ENCODE peak calls at places on chromosome 6, in nine cellular contexts. One of them, this sample, is unnamed.
A peak's percentile ranks its signal among the peaks of the same experiment; 100 is the strongest.

GRCh38 chr6:156351346-156351966 is 425.7 kb upstream of the ARID1B start:
- ATAC-seq in lung: no peak
- ATAC-seq in T-helper 17 cell: no peak
- ATAC-seq in naive thymus-derived CD8-positive, alpha-beta T cell: no peak
- ATAC-seq in DND-41: no peak
- ATAC-seq in Right ventricle myocardium superior: no peak
- ATAC-seq in activated naive CD8-positive, alpha-beta T cell treated with anti-CD3 and anti-CD28 coated beads, Interleukin-2, amount 10 ng/mL, durations not matched to agents 7 days and 5 days: no peak
- ATAC-seq in stimulated activated naive CD8-positive, alpha-beta T cell treated with anti-CD3 and anti-CD28 coated beads, Interleukin-15, amount 100 ng/mL, for 72 hours: no peak
- ATAC-seq in natural killer cell: no peak
- ATAC-seq in this sample: no peak

GRCh38 chr6:149212892-149213786 is 104.4 kb upstream of the TAB2 start:
- ATAC-seq in T-helper 17 cell: peak; percentile 41
- ATAC-seq in natural killer cell: no peak
- ATAC-seq in stimulated activated naive CD8-positive, alpha-beta T cell treated with anti-CD3 and anti-CD28 coated beads, Interleukin-15, amount 100 ng/mL, for 72 hours: peak; percentile 60
- ATAC-seq in DND-41: no peak
- ATAC-seq in Right ventricle myocardium superior: no peak
- ATAC-seq in lung: no peak
- ATAC-seq in activated naive CD8-positive, alpha-beta T cell treated with anti-CD3 and anti-CD28 coated beads, Interleukin-2, amount 10 ng/mL, durations not matched to agents 7 days and 5 days: no peak
- ATAC-seq in naive thymus-derived CD8-positive, alpha-beta T cell: no peak
- ATAC-seq in this sample: no peak

GRCh38 chr6:163835772-163836171 is 421.3 kb downstream of the QKI start:
- ATAC-seq in natural killer cell: no peak
- ATAC-seq in naive thymus-derived CD8-positive, alpha-beta T cell: no peak
- ATAC-seq in stimulated activated naive CD8-positive, alpha-beta T cell treated with anti-CD3 and anti-CD28 coated beads, Interleukin-15, amount 100 ng/mL, for 72 hours: no peak
- ATAC-seq in DND-41: no peak
- ATAC-seq in lung: no peak
- ATAC-seq in activated naive CD8-positive, alpha-beta T cell treated with anti-CD3 and anti-CD28 coated beads, Interleukin-2, amount 10 ng/mL, durations not matched to agents 7 days and 5 days: no peak
- ATAC-seq in T-helper 17 cell: no peak
- ATAC-seq in Right ventricle myocardium superior: peak; percentile 62
- ATAC-seq in this sample: no peak

GRCh38 chr6:42260972-42261371 is 43.3 kb upstream of the MRPS10 start:
- ATAC-seq in naive thymus-derived CD8-positive, alpha-beta T cell: peak; percentile 79
- ATAC-seq in natural killer cell: peak; percentile 70
- ATAC-seq in DND-41: peak; percentile 83
- ATAC-seq in Right ventricle myocardium superior: peak; percentile 77
- ATAC-seq in T-helper 17 cell: peak; percentile 52
- ATAC-seq in stimulated activated naive CD8-positive, alpha-beta T cell treated with anti-CD3 and anti-CD28 coated beads, Interleukin-15, amount 100 ng/mL, for 72 hours: peak; percentile 82
- ATAC-seq in lung: no peak
- ATAC-seq in activated naive CD8-positive, alpha-beta T cell treated with anti-CD3 and anti-CD28 coated beads, Interleukin-2, amount 10 ng/mL, durations not matched to agents 7 days and 5 days: peak; percentile 65
- ATAC-seq in this sample: peak; percentile 11

GRCh38 chr6:134435814-134436280 is 117.9 kb upstream of the SGK1 start:
- ATAC-seq in activated naive CD8-positive, alpha-beta T cell treated with anti-CD3 and anti-CD28 coated beads, Interleukin-2, amount 10 ng/mL, durations not matched to agents 7 days and 5 days: peak; percentile 11
- ATAC-seq in natural killer cell: no peak
- ATAC-seq in stimulated activated naive CD8-positive, alpha-beta T cell treated with anti-CD3 and anti-CD28 coated beads, Interleukin-15, amount 100 ng/mL, for 72 hours: peak; percentile 4
- ATAC-seq in DND-41: no peak
- ATAC-seq in T-helper 17 cell: peak; percentile 37
- ATAC-seq in Right ventricle myocardium superior: no peak
- ATAC-seq in lung: no peak
- ATAC-seq in naive thymus-derived CD8-positive, alpha-beta T cell: no peak
- ATAC-seq in this sample: peak; percentile 5

GRCh38 chr6:6973721-6974120 is 134.0 kb upstream of the RREB1 start:
- ATAC-seq in Right ventricle myocardium superior: no peak
- ATAC-seq in DND-41: no peak
- ATAC-seq in naive thymus-derived CD8-positive, alpha-beta T cell: no peak
- ATAC-seq in natural killer cell: no peak
- ATAC-seq in lung: no peak
- ATAC-seq in stimulated activated naive CD8-positive, alpha-beta T cell treated with anti-CD3 and anti-CD28 coated beads, Interleukin-15, amount 100 ng/mL, for 72 hours: no peak
- ATAC-seq in activated naive CD8-positive, alpha-beta T cell treated with anti-CD3 and anti-CD28 coated beads, Interleukin-2, amount 10 ng/mL, durations not matched to agents 7 days and 5 days: no peak
- ATAC-seq in T-helper 17 cell: no peak
- ATAC-seq in this sample: no peak

GRCh38 chr6:12249516-12250394 is 40.4 kb upstream of the EDN1 start:
- ATAC-seq in stimulated activated naive CD8-positive, alpha-beta T cell treated with anti-CD3 and anti-CD28 coated beads, Interleukin-15, amount 100 ng/mL, for 72 hours: no peak
- ATAC-seq in lung: no peak
- ATAC-seq in natural killer cell: no peak
- ATAC-seq in DND-41: no peak
- ATAC-seq in Right ventricle myocardium superior: no peak
- ATAC-seq in naive thymus-derived CD8-positive, alpha-beta T cell: no peak
- ATAC-seq in T-helper 17 cell: no peak
- ATAC-seq in activated naive CD8-positive, alpha-beta T cell treated with anti-CD3 and anti-CD28 coated beads, Interleukin-2, amount 10 ng/mL, durations not matched to agents 7 days and 5 days: no peak
- ATAC-seq in this sample: no peak

GRCh38 chr6:81241717-81242116 is 510.8 kb downstream of the TENT5A start:
- ATAC-seq in lung: no peak
- ATAC-seq in stimulated activated naive CD8-positive, alpha-beta T cell treated with anti-CD3 and anti-CD28 coated beads, Interleukin-15, amount 100 ng/mL, for 72 hours: no peak
- ATAC-seq in natural killer cell: no peak
- ATAC-seq in DND-41: peak; percentile 40
- ATAC-seq in Right ventricle myocardium superior: peak; percentile 71
- ATAC-seq in activated naive CD8-positive, alpha-beta T cell treated with anti-CD3 and anti-CD28 coated beads, Interleukin-2, amount 10 ng/mL, durations not matched to agents 7 days and 5 days: no peak
- ATAC-seq in naive thymus-derived CD8-positive, alpha-beta T cell: no peak
- ATAC-seq in T-helper 17 cell: no peak
- ATAC-seq in this sample: no peak

GRCh38 chr6:43937236-43938177 is 167.5 kb downstream of the VEGFA start:
- ATAC-seq in naive thymus-derived CD8-positive, alpha-beta T cell: no peak
- ATAC-seq in activated naive CD8-positive, alpha-beta T cell treated with anti-CD3 and anti-CD28 coated beads, Interleukin-2, amount 10 ng/mL, durations not matched to agents 7 days and 5 days: no peak
- ATAC-seq in stimulated activated naive CD8-positive, alpha-beta T cell treated with anti-CD3 and anti-CD28 coated beads, Interleukin-15, amount 100 ng/mL, for 72 hours: no peak
- ATAC-seq in lung: peak; percentile 25
- ATAC-seq in Right ventricle myocardium superior: peak; percentile 21
- ATAC-seq in natural killer cell: no peak
- ATAC-seq in DND-41: no peak
- ATAC-seq in T-helper 17 cell: no peak
- ATAC-seq in this sample: no peak

GRCh38 chr6:1393641-1394283 is 4.4 kb downstream of the FOXF2 start:
- ATAC-seq in natural killer cell: no peak
- ATAC-seq in Right ventricle myocardium superior: no peak
- ATAC-seq in DND-41: no peak
- ATAC-seq in stimulated activated naive CD8-positive, alpha-beta T cell treated with anti-CD3 and anti-CD28 coated beads, Interleukin-15, amount 100 ng/mL, for 72 hours: no peak
- ATAC-seq in lung: no peak
- ATAC-seq in activated naive CD8-positive, alpha-beta T cell treated with anti-CD3 and anti-CD28 coated beads, Interleukin-2, amount 10 ng/mL, durations not matched to agents 7 days and 5 days: no peak
- ATAC-seq in T-helper 17 cell: no peak
- ATAC-seq in naive thymus-derived CD8-positive, alpha-beta T cell: no peak
- ATAC-seq in this sample: no peak

GRCh38 chr6:21305827-21306469 is 287.6 kb upstream of the SOX4 start:
- ATAC-seq in naive thymus-derived CD8-positive, alpha-beta T cell: no peak
- ATAC-seq in Right ventricle myocardium superior: no peak
- ATAC-seq in T-helper 17 cell: no peak
- ATAC-seq in activated naive CD8-positive, alpha-beta T cell treated with anti-CD3 and anti-CD28 coated beads, Interleukin-2, amount 10 ng/mL, durations not matched to agents 7 days and 5 days: no peak
- ATAC-seq in natural killer cell: no peak
- ATAC-seq in DND-41: no peak
- ATAC-seq in lung: no peak
- ATAC-seq in stimulated activated naive CD8-positive, alpha-beta T cell treated with anti-CD3 and anti-CD28 coated beads, Interleukin-15, amount 100 ng/mL, for 72 hours: no peak
- ATAC-seq in this sample: no peak

GRCh38 chr6:97663252-97663651 is 380.2 kb upstream of the MMS22L start:
- ATAC-seq in lung: no peak
- ATAC-seq in natural killer cell: no peak
- ATAC-seq in activated naive CD8-positive, alpha-beta T cell treated with anti-CD3 and anti-CD28 coated beads, Interleukin-2, amount 10 ng/mL, durations not matched to agents 7 days and 5 days: no peak
- ATAC-seq in stimulated activated naive CD8-positive, alpha-beta T cell treated with anti-CD3 and anti-CD28 coated beads, Interleukin-15, amount 100 ng/mL, for 72 hours: no peak
- ATAC-seq in DND-41: no peak
- ATAC-seq in naive thymus-derived CD8-positive, alpha-beta T cell: no peak
- ATAC-seq in Right ventricle myocardium superior: no peak
- ATAC-seq in T-helper 17 cell: no peak
- ATAC-seq in this sample: no peak

GRCh38 chr6:29791786-29792122 is 35.9 kb upstream of the HLA-G start:
- ATAC-seq in Right ventricle myocardium superior: peak; percentile 57
- ATAC-seq in natural killer cell: peak; percentile 19
- ATAC-seq in stimulated activated naive CD8-positive, alpha-beta T cell treated with anti-CD3 and anti-CD28 coated beads, Interleukin-15, amount 100 ng/mL, for 72 hours: no peak
- ATAC-seq in DND-41: no peak
- ATAC-seq in activated naive CD8-positive, alpha-beta T cell treated with anti-CD3 and anti-CD28 coated beads, Interleukin-2, amount 10 ng/mL, durations not matched to agents 7 days and 5 days: no peak
- ATAC-seq in T-helper 17 cell: no peak
- ATAC-seq in lung: peak; percentile 17
- ATAC-seq in naive thymus-derived CD8-positive, alpha-beta T cell: no peak
- ATAC-seq in this sample: peak; percentile 21

GRCh38 chr6:56399250-56399671 is 151.9 kb upstream of the COL21A1 start:
- ATAC-seq in lung: no peak
- ATAC-seq in stimulated activated naive CD8-positive, alpha-beta T cell treated with anti-CD3 and anti-CD28 coated beads, Interleukin-15, amount 100 ng/mL, for 72 hours: no peak
- ATAC-seq in naive thymus-derived CD8-positive, alpha-beta T cell: no peak
- ATAC-seq in DND-41: no peak
- ATAC-seq in activated naive CD8-positive, alpha-beta T cell treated with anti-CD3 and anti-CD28 coated beads, Interleukin-2, amount 10 ng/mL, durations not matched to agents 7 days and 5 days: no peak
- ATAC-seq in Right ventricle myocardium superior: no peak
- ATAC-seq in natural killer cell: no peak
- ATAC-seq in T-helper 17 cell: no peak
- ATAC-seq in this sample: no peak

GRCh38 chr6:51844391-51844735 is 243.1 kb downstream of the PKHD1 start:
- ATAC-seq in naive thymus-derived CD8-positive, alpha-beta T cell: no peak
- ATAC-seq in T-helper 17 cell: no peak
- ATAC-seq in Right ventricle myocardium superior: no peak
- ATAC-seq in DND-41: peak; percentile 79
- ATAC-seq in activated naive CD8-positive, alpha-beta T cell treated with anti-CD3 and anti-CD28 coated beads, Interleukin-2, amount 10 ng/mL, durations not matched to agents 7 days and 5 days: no peak
- ATAC-seq in lung: no peak
- ATAC-seq in natural killer cell: no peak
- ATAC-seq in stimulated activated naive CD8-positive, alpha-beta T cell treated with anti-CD3 and anti-CD28 coated beads, Interleukin-15, amount 100 ng/mL, for 72 hours: no peak
- ATAC-seq in this sample: no peak

GRCh38 chr6:13415276-13415675 is 72.1 kb downstream of the GFOD1 start:
- ATAC-seq in stimulated activated naive CD8-positive, alpha-beta T cell treated with anti-CD3 and anti-CD28 coated beads, Interleukin-15, amount 100 ng/mL, for 72 hours: no peak
- ATAC-seq in lung: no peak
- ATAC-seq in activated naive CD8-positive, alpha-beta T cell treated with anti-CD3 and anti-CD28 coated beads, Interleukin-2, amount 10 ng/mL, durations not matched to agents 7 days and 5 days: no peak
- ATAC-seq in naive thymus-derived CD8-positive, alpha-beta T cell: no peak
- ATAC-seq in natural killer cell: no peak
- ATAC-seq in Right ventricle myocardium superior: no peak
- ATAC-seq in T-helper 17 cell: no peak
- ATAC-seq in DND-41: no peak
- ATAC-seq in this sample: no peak

GRCh38 chr6:137271245-137272183 is 52.3 kb upstream of the IFNGR1 start:
- ATAC-seq in Right ventricle myocardium superior: peak; percentile 87
- ATAC-seq in stimulated activated naive CD8-positive, alpha-beta T cell treated with anti-CD3 and anti-CD28 coated beads, Interleukin-15, amount 100 ng/mL, for 72 hours: peak; percentile 52
- ATAC-seq in lung: no peak
- ATAC-seq in DND-41: peak; percentile 85
- ATAC-seq in natural killer cell: peak; percentile 69
- ATAC-seq in activated naive CD8-positive, alpha-beta T cell treated with anti-CD3 and anti-CD28 coated beads, Interleukin-2, amount 10 ng/mL, durations not matched to agents 7 days and 5 days: peak; percentile 50
- ATAC-seq in naive thymus-derived CD8-positive, alpha-beta T cell: peak; percentile 70
- ATAC-seq in T-helper 17 cell: peak; percentile 69
- ATAC-seq in this sample: peak; percentile 75

GRCh38 chr6:17353440-17354175 is 39.8 kb upstream of the CAP2 start:
- ATAC-seq in T-helper 17 cell: no peak
- ATAC-seq in activated naive CD8-positive, alpha-beta T cell treated with anti-CD3 and anti-CD28 coated beads, Interleukin-2, amount 10 ng/mL, durations not matched to agents 7 days and 5 days: no peak
- ATAC-seq in DND-41: no peak
- ATAC-seq in Right ventricle myocardium superior: no peak
- ATAC-seq in naive thymus-derived CD8-positive, alpha-beta T cell: no peak
- ATAC-seq in stimulated activated naive CD8-positive, alpha-beta T cell treated with anti-CD3 and anti-CD28 coated beads, Interleukin-15, amount 100 ng/mL, for 72 hours: no peak
- ATAC-seq in natural killer cell: no peak
- ATAC-seq in lung: no peak
- ATAC-seq in this sample: no peak

GRCh38 chr6:113744886-113745285 is 112.3 kb upstream of the MARCKS start:
- ATAC-seq in activated naive CD8-positive, alpha-beta T cell treated with anti-CD3 and anti-CD28 coated beads, Interleukin-2, amount 10 ng/mL, durations not matched to agents 7 days and 5 days: no peak
- ATAC-seq in T-helper 17 cell: no peak
- ATAC-seq in naive thymus-derived CD8-positive, alpha-beta T cell: no peak
- ATAC-seq in DND-41: no peak
- ATAC-seq in natural killer cell: no peak
- ATAC-seq in stimulated activated naive CD8-positive, alpha-beta T cell treated with anti-CD3 and anti-CD28 coated beads, Interleukin-15, amount 100 ng/mL, for 72 hours: no peak
- ATAC-seq in Right ventricle myocardium superior: no peak
- ATAC-seq in lung: no peak
- ATAC-seq in this sample: no peak

GRCh38 chr6:157800420-157801237 is 22.4 kb upstream of the SNX9 start:
- ATAC-seq in naive thymus-derived CD8-positive, alpha-beta T cell: no peak
- ATAC-seq in lung: no peak
- ATAC-seq in activated naive CD8-positive, alpha-beta T cell treated with anti-CD3 and anti-CD28 coated beads, Interleukin-2, amount 10 ng/mL, durations not matched to agents 7 days and 5 days: peak; percentile 91
- ATAC-seq in T-helper 17 cell: peak; percentile 56
- ATAC-seq in DND-41: no peak
- ATAC-seq in natural killer cell: no peak
- ATAC-seq in Right ventricle myocardium superior: no peak
- ATAC-seq in stimulated activated naive CD8-positive, alpha-beta T cell treated with anti-CD3 and anti-CD28 coated beads, Interleukin-15, amount 100 ng/mL, for 72 hours: peak; percentile 96
- ATAC-seq in this sample: peak; percentile 38

GRCh38 chr6:151763303-151763702 is 44.2 kb upstream of the ESR1 start:
- ATAC-seq in activated naive CD8-positive, alpha-beta T cell treated with anti-CD3 and anti-CD28 coated beads, Interleukin-2, amount 10 ng/mL, durations not matched to agents 7 days and 5 days: no peak
- ATAC-seq in naive thymus-derived CD8-positive, alpha-beta T cell: no peak
- ATAC-seq in Right ventricle myocardium superior: peak; percentile 48
- ATAC-seq in natural killer cell: no peak
- ATAC-seq in lung: no peak
- ATAC-seq in DND-41: no peak
- ATAC-seq in T-helper 17 cell: no peak
- ATAC-seq in stimulated activated naive CD8-positive, alpha-beta T cell treated with anti-CD3 and anti-CD28 coated beads, Interleukin-15, amount 100 ng/mL, for 72 hours: no peak
- ATAC-seq in this sample: peak; percentile 48